ENCODE peak calls at places on chromosome 10, in five cellular contexts. Z, U, I, W and X are unnamed samples. For H3K4me1, the result is how much of the 10 kb centered on the place peaks cover.

GRCh38 chr10:77230194-77230593 is 407.4 kb downstream of the KCNMA1 start:
- DNase-seq in Z (no peak), U (no peak), I (no peak), W (no peak), X (peak)

GRCh38 chr10:120011359-120012132 is 119.0 kb downstream of the SEC23IP start:
- DNase-seq in Z (peak), U (no peak), I (no peak), W (no peak), X (no peak)

GRCh38 chr10:122592161-122592560 is 31.6 kb downstream of the DMBT1 start:
- DNase-seq in Z (no peak), U (no peak), I (no peak), W (no peak), X (no peak)

GRCh38 chr10:29980084-29980483 is 79.3 kb downstream of the JCAD start:
- DNase-seq in Z (no peak), U (no peak), I (no peak), W (no peak), X (no peak)

GRCh38 chr10:76036962-76037361 is 605.5 kb downstream of the LRMDA start:
- DNase-seq in Z (no peak), U (no peak), I (peak), W (no peak), X (no peak)

GRCh38 chr10:102608487-102608886 is 35.8 kb upstream of the TRIM8 start:
- DNase-seq in Z (no peak), U (no peak), I (no peak), W (no peak), X (no peak)

GRCh38 chr10:117535045-117535751 is 7.3 kb upstream of the EMX2 start:
- DNase-seq in Z (peak), U (no peak), I (peak), W (no peak), X (peak)

GRCh38 chr10:74460812-74461211 is 309.8 kb downstream of the ADK start:
- DNase-seq in Z (no peak), U (no peak), I (no peak), W (peak), X (peak)

GRCh38 chr10:2748287-2748686 is 319.1 kb upstream of the PFKP start:
- DNase-seq in Z (no peak), U (no peak), I (no peak), W (no peak), X (no peak)

GRCh38 chr10:42970451-42971250 is 106.2 kb upstream of the RET start:
- DNase-seq in Z (no peak), U (no peak), I (no peak), W (no peak), X (no peak)

GRCh38 chr10:118595598-118596425 is at the start of gene PRLHR:
- DNase-seq in Z (peak), U (no peak), I (peak), W (no peak), X (peak)

GRCh38 chr10:30436200-30436599 is 2.2 kb downstream of the MAP3K8 start:
- DNase-seq in Z (peak), U (no peak), I (peak), W (no peak), X (peak)

GRCh38 chr10:100291356-100291755 is 4.9 kb upstream of the BLOC1S2 start:
- DNase-seq in Z (no peak), U (no peak), I (no peak), W (no peak), X (peak)

GRCh38 chr10:100287756-100288155 is 1.3 kb upstream of the BLOC1S2 start:
- DNase-seq in Z (no peak), U (no peak), I (no peak), W (no peak), X (no peak)

GRCh38 chr10:100282907-100283306 is 3.6 kb downstream of the BLOC1S2 start:
- DNase-seq in Z (no peak), U (no peak), I (no peak), W (no peak), X (no peak)

DNA sequence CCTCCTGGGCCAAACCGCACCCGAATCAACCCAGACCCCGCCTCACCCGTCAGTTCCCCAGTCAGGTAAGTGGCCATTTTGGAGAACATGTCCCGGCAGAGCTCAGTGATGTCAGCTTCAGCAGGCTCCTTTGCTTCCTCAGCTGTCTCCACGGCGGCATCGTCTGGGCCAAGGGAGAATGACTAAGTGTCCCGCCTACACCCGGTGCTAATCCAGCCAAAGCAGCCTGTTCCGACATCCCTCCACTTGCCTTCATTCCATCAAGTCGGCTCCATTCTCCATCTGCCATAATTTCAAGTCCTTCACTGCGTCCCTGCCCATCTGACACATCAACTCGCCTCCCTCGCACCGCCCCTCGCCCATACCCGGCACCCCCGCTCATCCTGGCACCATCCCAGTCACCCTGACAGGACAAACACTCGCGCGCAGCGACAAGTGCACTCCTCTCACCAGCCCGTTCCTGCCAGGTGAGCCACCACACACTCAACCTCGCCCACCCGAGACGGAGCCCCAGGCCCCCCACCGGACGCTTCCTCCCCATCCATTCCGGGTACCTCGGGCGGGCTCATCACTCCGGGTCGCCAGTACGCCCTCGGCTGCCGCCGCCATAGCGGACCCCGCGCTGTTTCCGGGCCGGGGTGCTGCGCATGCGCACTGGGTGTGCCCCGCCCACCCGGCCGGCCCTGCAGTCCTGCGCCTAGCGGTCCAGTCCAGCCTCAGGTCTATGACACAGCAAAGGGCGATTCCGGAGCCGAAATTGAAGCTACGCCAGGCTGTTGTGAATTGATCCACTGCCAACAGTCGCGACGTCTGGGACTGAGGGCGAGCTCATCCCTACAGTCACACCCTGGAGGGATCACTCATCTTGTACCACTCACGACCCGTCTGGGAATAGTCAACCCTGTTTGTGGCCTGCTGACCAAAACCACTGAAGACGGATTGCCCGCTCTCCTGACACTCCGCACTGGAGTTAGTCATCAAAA is at the start of gene BLOC1S2:
- DNase-seq in Z (peak), U (peak), I (peak), W (peak), X (peak)
- H3K4me1 ChIP-seq in Z (under half), U (under half), I (under half), W (under half), X (under half)

DNA sequence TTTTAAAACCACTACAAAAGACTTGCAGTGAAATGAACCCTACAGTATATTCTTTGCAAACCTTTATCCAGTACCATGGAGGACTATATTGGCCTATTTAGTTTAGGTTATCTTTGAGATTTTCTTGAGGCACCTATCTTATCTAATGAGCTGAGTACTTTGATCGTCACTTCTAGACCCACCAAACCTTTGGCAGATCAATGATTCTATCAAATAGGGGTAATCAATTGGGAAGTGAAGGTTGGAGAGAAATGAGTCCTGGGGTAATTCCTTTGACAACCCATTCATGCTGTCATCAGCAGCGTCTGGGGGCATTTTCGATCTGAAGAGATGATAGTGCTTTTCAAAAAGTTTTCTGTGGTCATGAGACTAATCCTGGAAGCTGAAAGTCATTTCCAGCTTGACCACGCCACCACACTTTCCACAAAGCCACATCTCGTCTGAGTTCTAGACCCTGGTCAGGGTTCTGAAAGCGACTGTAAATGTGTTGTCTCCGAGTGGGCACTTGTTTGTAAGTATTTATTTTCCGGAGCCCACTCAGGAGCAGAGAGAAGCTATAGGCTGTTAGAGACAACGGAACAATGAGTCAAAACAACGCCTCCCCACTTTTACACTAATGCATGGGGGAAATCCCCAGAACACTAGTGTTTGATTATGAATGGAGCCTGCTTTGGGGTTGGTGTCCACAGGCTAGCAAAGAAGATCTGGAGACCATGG is 4.8 kb downstream of the EGR2 start:
- DNase-seq in Z (no peak), U (no peak), I (no peak), W (no peak), X (no peak)
- TF ChIP-seq EZH2phosphoT487 in Z (no peak), U (no peak), I (no peak), W (no peak), X (no peak)

DNA sequence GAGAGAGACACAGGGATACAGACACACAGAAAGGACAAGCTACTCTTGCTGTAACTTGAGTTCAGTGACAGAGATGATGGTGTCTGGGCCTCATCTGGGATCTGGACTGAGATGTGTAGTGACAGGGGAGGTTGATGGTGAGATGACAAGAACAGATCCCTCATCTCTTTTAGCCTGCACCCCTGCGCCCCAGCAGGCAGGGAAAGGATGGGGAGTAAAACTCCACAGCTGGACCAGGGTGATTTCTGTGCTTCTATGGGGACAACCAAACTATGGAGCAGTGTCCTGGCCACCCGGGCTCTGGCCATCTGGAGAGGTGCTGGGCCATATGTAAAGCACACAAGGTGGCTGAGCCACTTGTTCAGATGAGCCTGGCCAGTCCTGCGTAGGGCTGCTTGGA is 4.5 kb upstream of the LRRC18 start:
- DNase-seq in Z (no peak), U (no peak), I (no peak), W (no peak), X (no peak)
- H3K4me1 ChIP-seq in Z (under half), U (under half), I (under half), W (under half), X (under half)

DNA sequence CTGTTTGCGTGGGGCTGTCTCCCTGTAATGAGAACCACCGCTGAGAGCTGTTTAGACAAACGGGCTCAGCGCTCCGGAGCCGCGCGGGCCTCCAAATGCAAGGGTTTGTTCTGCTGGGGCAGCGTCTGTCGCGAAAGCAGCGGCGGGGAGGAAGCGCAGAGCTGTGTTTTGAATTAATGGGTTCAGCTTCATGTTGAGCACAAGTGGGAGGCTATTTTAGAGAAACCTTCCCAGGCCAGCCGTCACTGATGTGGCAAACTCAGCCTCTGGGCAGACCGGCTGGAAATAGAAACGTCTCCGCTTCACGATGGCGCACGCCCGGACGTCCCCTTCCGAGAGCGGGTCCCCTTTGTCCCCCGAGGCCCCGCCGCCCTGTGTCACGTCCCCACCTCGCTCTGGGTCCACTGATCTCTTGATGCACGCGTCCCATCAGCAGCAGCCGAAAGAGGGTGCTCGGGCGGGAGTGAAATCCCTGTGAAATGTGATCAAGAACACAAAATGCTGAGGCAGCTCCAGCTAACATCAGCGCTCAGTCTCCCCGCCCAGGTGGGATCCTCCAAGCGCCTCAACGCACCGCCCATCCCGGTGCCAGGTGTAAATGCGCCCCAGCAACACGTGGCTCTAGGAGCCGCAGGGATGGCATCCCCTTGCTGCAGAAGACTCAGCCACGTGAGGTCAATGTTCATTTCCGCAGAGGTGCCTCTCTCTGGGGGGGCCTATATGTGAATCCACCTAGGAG is 44.9 kb downstream of the BAMBI start:
- DNase-seq in Z (peak), U (no peak), I (peak), W (no peak), X (peak)
- TF ChIP-seq EZH2phosphoT487 in Z (no peak), U (no peak), I (no peak), W (no peak), X (no peak)

GRCh38 chr10:33233191-33233590 is 101.3 kb downstream of the NRP1 start:
- DNase-seq in Z (no peak), U (no peak), I (no peak), W (no peak), X (no peak)
- H3K4me1 ChIP-seq in Z (under half), U (under half), I (under half), W (under half), X (half or more)